ENCODE peak calls at places on chromosome 19, in eight cellular contexts. O, D, N, C, K, G, V and I are unnamed samples.

GRCh38 chr19:35828694-35829301 is 16.2 kb upstream of the PRODH2 start:
- DNase-seq in O (peak), D (no peak), N (no peak), C (peak), K (no peak), G (peak), V (no peak), I (peak)

GRCh38 chr19:23882493-23882892 is 32.2 kb upstream of the ZNF726 start:
- DNase-seq in O (peak), D (no peak), N (no peak), C (no peak), K (no peak), G (no peak), V (no peak), I (peak)

GRCh38 chr19:40717880-40718773 is 1.2 kb downstream of the ITPKC start:
- DNase-seq in O (peak), D (no peak), N (no peak), C (no peak), K (no peak), G (no peak), V (no peak), I (no peak)

GRCh38 chr19:52786078-52786463 is 520 bp downstream of the ZNF600 start:
- DNase-seq in O (peak), D (no peak), N (no peak), C (peak), K (no peak), G (peak), V (peak), I (no peak)

GRCh38 chr19:49954933-49955332 is 6.0 kb downstream of the SIGLEC11 start:
- DNase-seq in O (no peak), D (no peak), N (no peak), C (no peak), K (no peak), G (no peak), V (no peak), I (peak)

GRCh38 chr19:48351341-48351752 is 12.4 kb downstream of the TMEM143 start:
- DNase-seq in O (peak), D (no peak), N (no peak), C (peak), K (peak), G (peak), V (peak), I (peak)

GRCh38 chr19:49355890-49356289 is 6.3 kb downstream of the TEAD2 start:
- DNase-seq in O (no peak), D (no peak), N (no peak), C (no peak), K (peak), G (no peak), V (no peak), I (no peak)

GRCh38 chr19:355134-355533 is 10.5 kb upstream of the MIER2 start:
- DNase-seq in O (no peak), D (no peak), N (no peak), C (no peak), K (no peak), G (no peak), V (no peak), I (no peak)

GRCh38 chr19:13363235-13363634 is 143.0 kb downstream of the CACNA1A start:
- DNase-seq in O (no peak), D (no peak), N (no peak), C (no peak), K (no peak), G (no peak), V (no peak), I (no peak)

GRCh38 chr19:37468961-37469777 is at the start of gene ZNF570:
- DNase-seq in O (peak), D (peak), N (peak), C (peak), K (peak), G (peak), V (peak), I (peak)

GRCh38 chr19:277581-278165 is 13.5 kb downstream of the PLPP2 start:
- DNase-seq in O (no peak), D (no peak), N (no peak), C (peak), K (no peak), G (no peak), V (peak), I (no peak)

GRCh38 chr19:33428627-33429013 is 55.1 kb downstream of the CEBPG start:
- DNase-seq in O (no peak), D (no peak), N (peak), C (no peak), K (no peak), G (no peak), V (no peak), I (no peak)

GRCh38 chr19:2552859-2553258 is 76.9 kb downstream of the GADD45B start:
- DNase-seq in O (peak), D (no peak), N (no peak), C (no peak), K (peak), G (no peak), V (no peak), I (no peak)

GRCh38 chr19:1401138-1401888 is at the start of gene GAMT:
- DNase-seq in O (peak), D (no peak), N (no peak), C (no peak), K (no peak), G (peak), V (peak), I (no peak)

GRCh38 chr19:33226550-33227241 is 1.0 kb upstream of the SLC7A10 start:
- DNase-seq in O (peak), D (no peak), N (no peak), C (peak), K (no peak), G (no peak), V (peak), I (peak)

GRCh38 chr19:789473-790052 is 7.7 kb upstream of the PTBP1 start:
- DNase-seq in O (no peak), D (no peak), N (no peak), C (no peak), K (no peak), G (no peak), V (no peak), I (no peak)

GRCh38 chr19:18832331-18833140 is 777 bp downstream of the UPF1 start:
- DNase-seq in O (peak), D (no peak), N (no peak), C (peak), K (no peak), G (peak), V (peak), I (no peak)

GRCh38 chr19:54391589-54392061 is 23.6 kb upstream of the TTYH1 start:
- DNase-seq in O (no peak), D (no peak), N (no peak), C (peak), K (no peak), G (no peak), V (no peak), I (no peak)

GRCh38 chr19:14181906-14182305 is 24.1 kb downstream of the ADGRL1 start:
- DNase-seq in O (no peak), D (no peak), N (no peak), C (no peak), K (no peak), G (no peak), V (peak), I (no peak)

GRCh38 chr19:16915135-16915534 is 26.3 kb downstream of the F2RL3 start:
- DNase-seq in O (no peak), D (no peak), N (no peak), C (no peak), K (peak), G (no peak), V (no peak), I (no peak)

GRCh38 chr19:54390942-54391577 is 24.2 kb upstream of the TTYH1 start:
- DNase-seq in O (peak), D (no peak), N (no peak), C (peak), K (no peak), G (peak), V (peak), I (peak)

GRCh38 chr19:53254451-53255341 is at the start of gene ZNF677:
- DNase-seq in O (peak), D (peak), N (peak), C (peak), K (peak), G (peak), V (peak), I (peak)

GRCh38 chr19:55251296-55252081 is 7.3 kb downstream of the PPP6R1 start:
- DNase-seq in O (no peak), D (no peak), N (no peak), C (no peak), K (no peak), G (no peak), V (peak), I (peak)

GRCh38 chr19:7850429-7850819 is 20.4 kb downstream of the EVI5L start:
- DNase-seq in O (no peak), D (no peak), N (no peak), C (no peak), K (no peak), G (no peak), V (peak), I (no peak)

GRCh38 chr19:15123900-15124299 is 16.7 kb downstream of the SYDE1 start:
- DNase-seq in O (peak), D (no peak), N (no peak), C (no peak), K (peak), G (no peak), V (peak), I (peak)

GRCh38 chr19:47310819-47311218 is 1.2 kb downstream of the C5AR1 start:
- DNase-seq in O (no peak), D (no peak), N (no peak), C (no peak), K (no peak), G (no peak), V (peak), I (peak)

GRCh38 chr19:58009666-58010301 is 7.2 kb upstream of the ZNF606 start:
- DNase-seq in O (peak), D (no peak), N (no peak), C (no peak), K (peak), G (peak), V (no peak), I (peak)

GRCh38 chr19:27859689-27860088 is 1353.3 kb downstream of the UQCRFS1 start:
- DNase-seq in O (no peak), D (no peak), N (no peak), C (no peak), K (no peak), G (no peak), V (no peak), I (no peak)

GRCh38 chr19:37855098-37855497 is 51.3 kb downstream of the WDR87 start:
- DNase-seq in O (peak), D (no peak), N (no peak), C (no peak), K (no peak), G (no peak), V (peak), I (no peak)

GRCh38 chr19:55684946-55685681 is 10.1 kb downstream of the EPN1 start:
- DNase-seq in O (no peak), D (no peak), N (no peak), C (no peak), K (no peak), G (no peak), V (no peak), I (no peak)

GRCh38 chr19:32735936-32736335 is 16.4 kb downstream of the TDRD12 start:
- DNase-seq in O (no peak), D (no peak), N (no peak), C (no peak), K (no peak), G (no peak), V (no peak), I (no peak)

GRCh38 chr19:50975766-50976165 is 6.4 kb upstream of the KLK6 start:
- DNase-seq in O (no peak), D (no peak), N (no peak), C (no peak), K (no peak), G (no peak), V (no peak), I (no peak)

GRCh38 chr19:12792853-12793289 is 1.6 kb downstream of the JUNB start:
- DNase-seq in O (peak), D (no peak), N (no peak), C (no peak), K (no peak), G (no peak), V (no peak), I (no peak)

GRCh38 chr19:296476-297225 is 5.4 kb upstream of the PLPP2 start:
- DNase-seq in O (peak), D (no peak), N (no peak), C (no peak), K (peak), G (no peak), V (no peak), I (peak)

GRCh38 chr19:21604351-21604926 is 99.0 kb downstream of the ZNF429 start:
- DNase-seq in O (no peak), D (no peak), N (no peak), C (peak), K (no peak), G (no peak), V (no peak), I (no peak)

GRCh38 chr19:45322744-45323281 is at the start of gene CKM:
- DNase-seq in O (no peak), D (no peak), N (no peak), C (no peak), K (no peak), G (no peak), V (no peak), I (no peak)

GRCh38 chr19:45322311-45322710 is 364 bp downstream of the CKM start:
- DNase-seq in O (no peak), D (no peak), N (no peak), C (no peak), K (no peak), G (no peak), V (no peak), I (no peak)

GRCh38 chr19:45324349-45324907 is 1.8 kb upstream of the CKM start:
- DNase-seq in O (no peak), D (no peak), N (no peak), C (no peak), K (no peak), G (no peak), V (no peak), I (no peak)

GRCh38 chr19:45321848-45322247 is 827 bp downstream of the CKM start:
- DNase-seq in O (no peak), D (no peak), N (no peak), C (no peak), K (no peak), G (no peak), V (no peak), I (no peak)

GRCh38 chr19:45323671-45324081 is 1.0 kb upstream of the CKM start:
- DNase-seq in O (peak), D (no peak), N (no peak), C (peak), K (peak), G (no peak), V (peak), I (peak)
- TF ChIP-seq EP300 in O (no peak), D (no peak), N (no peak), C (no peak), K (no peak), G (no peak), V (no peak), I (no peak)

GRCh38 chr19:38899447-38900219 is at the start of the genes NFKBIB and SIRT2:
- DNase-seq in O (peak), D (peak), N (peak), C (peak), K (peak), G (peak), V (peak), I (peak)
- TF ChIP-seq POLR2AphosphoS5 in O (peak), D (peak), N (peak), C (peak), K (peak), G (no peak), V (no peak), I (peak)

GRCh38 chr19:29662278-29662603 is 3.0 kb upstream of the PLEKHF1 start:
- DNase-seq in O (no peak), D (no peak), N (no peak), C (no peak), K (no peak), G (no peak), V (no peak), I (no peak)

GRCh38 chr19:29663861-29664752 is 1.2 kb upstream of the PLEKHF1 start:
- DNase-seq in O (no peak), D (no peak), N (no peak), C (no peak), K (peak), G (peak), V (no peak), I (no peak)

GRCh38 chr19:29664753-29665214 is 477 bp upstream of the PLEKHF1 start:
- DNase-seq in O (no peak), D (no peak), N (no peak), C (no peak), K (no peak), G (no peak), V (no peak), I (no peak)

GRCh38 chr19:29660835-29661234 is 4.4 kb upstream of the PLEKHF1 start:
- DNase-seq in O (no peak), D (no peak), N (no peak), C (no peak), K (no peak), G (peak), V (no peak), I (no peak)

GRCh38 chr19:29662604-29663404 is 2.5 kb upstream of the PLEKHF1 start:
- DNase-seq in O (peak), D (no peak), N (no peak), C (no peak), K (peak), G (peak), V (no peak), I (peak)
- H3K4me3 ChIP-seq in O (no peak), D (peak), N (peak), C (no peak), K (peak), G (no peak), V (no peak), I (no peak)

DNA sequence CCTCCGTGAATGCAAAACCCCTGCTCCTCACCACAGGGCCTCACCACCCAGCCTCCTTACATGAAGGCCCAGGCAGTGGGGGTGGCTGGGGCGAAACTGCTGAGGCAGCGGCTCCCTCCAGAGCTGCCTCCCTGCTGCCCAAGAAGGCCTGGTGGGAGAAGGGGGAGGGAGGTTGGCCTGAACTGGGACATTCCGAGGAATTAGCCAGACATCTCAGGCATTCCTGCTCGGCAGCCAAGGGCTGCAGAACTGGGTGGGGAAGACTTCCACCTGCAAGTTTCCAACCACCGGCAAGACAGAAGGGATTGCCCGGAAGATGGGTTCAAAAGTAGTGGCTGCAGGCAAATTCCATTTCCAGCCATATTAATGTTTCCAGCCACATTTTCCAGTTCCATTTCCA is 2.3 kb upstream of the PSPN start:
- DNase-seq in O (no peak), D (no peak), N (no peak), C (no peak), K (no peak), G (no peak), V (no peak), I (no peak)
- TF ChIP-seq EP300 in O (no peak), D (no peak), N (no peak), C (no peak), K (no peak), G (no peak), V (no peak), I (no peak)